ENCODE peak calls at places on chromosomes 6 and 20, in six cellular contexts. F is activated naive CD8-positive, alpha-beta T cell treated with anti-CD3 and anti-CD28 coated beads for 36 hours; Q is activated T-helper 9 cell treated with anti-CD3 and anti-CD28 coated beads, Interleukin-2, amount 50 U/mL, for 16 hours; S is CD8-positive, alpha-beta T cell; H is WTC11; U is stimulated activated naive CD8-positive, alpha-beta T cell treated with anti-CD3 and anti-CD28 coated beads, Interleukin-15, Interleukin-2, amounts not matched to agents 100 U/mL and 50 U/mL, for 24 hours. G is an unnamed sample.

GRCh38 chr6:115575298-115575697 is 485.4 kb downstream of the FRK start:
- DNase-seq in F (no peak), Q (no peak), S (no peak), H (no peak), U (no peak), G (no peak)

GRCh38 chr6:132764370-132764769 is 6.7 kb upstream of the VNN2 start:
- DNase-seq in F (no peak), Q (no peak), S (no peak), H (no peak), U (no peak), G (no peak)

GRCh38 chr6:15452182-15452941 is 206.5 kb downstream of the JARID2 start:
- DNase-seq in F (peak; percentile 10), Q (no peak), S (no peak), H (no peak), U (no peak), G (no peak)

GRCh38 chr6:5446362-5447075 is 185.2 kb downstream of the FARS2 start:
- DNase-seq in F (no peak), Q (no peak), S (no peak), H (no peak), U (no peak), G (no peak)

GRCh38 chr6:22784611-22785010 is 215.2 kb downstream of the HDGFL1 start:
- DNase-seq in F (no peak), Q (no peak), S (no peak), H (no peak), U (no peak), G (no peak)

GRCh38 chr20:35387334-35387733 is 24.4 kb downstream of the UQCC1 start:
- DNase-seq in F (no peak), Q (no peak), S (no peak), H (no peak), U (no peak), G (no peak)

GRCh38 chr20:51622004-51622874 is 79.7 kb upstream of the NFATC2 start:
- DNase-seq in F (no peak), Q (no peak), S (no peak), H (no peak), U (no peak), G (no peak)

GRCh38 chr6:164928366-164929154 is 380.8 kb downstream of the C6orf118 start:
- DNase-seq in F (no peak), Q (no peak), S (no peak), H (no peak), U (no peak), G (no peak)

GRCh38 chr6:15554728-15555100 is 108.1 kb downstream of the DTNBP1 start:
- DNase-seq in F (no peak), Q (no peak), S (no peak), H (no peak), U (no peak), G (no peak)

GRCh38 chr6:83221886-83222479 is 28.8 kb downstream of the RWDD2A start:
- DNase-seq in F (no peak), Q (no peak), S (no peak), H (no peak), U (no peak), G (no peak)

GRCh38 chr6:43771858-43772570 is 2.0 kb downstream of the VEGFA start:
- DNase-seq in F (peak; percentile 86), Q (peak; percentile 64), S (no peak), H (peak; percentile 69), U (peak; percentile 81), G (no peak)

GRCh38 chr6:11223296-11223695 is 9.2 kb downstream of the NEDD9 start:
- DNase-seq in F (no peak), Q (no peak), S (no peak), H (no peak), U (no peak), G (no peak)

GRCh38 chr20:25224941-25225340 is 22.9 kb upstream of the PYGB start:
- DNase-seq in F (no peak), Q (no peak), S (no peak), H (no peak), U (no peak), G (no peak)

GRCh38 chr6:114830515-114830914 is 487.7 kb upstream of the HS3ST5 start:
- DNase-seq in F (no peak), Q (no peak), S (no peak), H (no peak), U (no peak), G (no peak)

GRCh38 chr6:129672883-129673631 is 36.9 kb downstream of the ARHGAP18 start:
- DNase-seq in F (peak; percentile 10), Q (no peak), S (no peak), H (no peak), U (no peak), G (no peak)

GRCh38 chr6:139474145-139475108 is 100.0 kb upstream of the CITED2 start:
- DNase-seq in F (no peak), Q (no peak), S (no peak), H (no peak), U (no peak), G (no peak)

GRCh38 chr6:169230322-169230665 is 23.4 kb downstream of the THBS2 start:
- DNase-seq in F (no peak), Q (no peak), S (no peak), H (no peak), U (no peak), G (no peak)

GRCh38 chr6:76681781-76682180 is 609.3 kb upstream of the IMPG1 start:
- DNase-seq in F (no peak), Q (no peak), S (no peak), H (no peak), U (no peak), G (no peak)

GRCh38 chr20:3781153-3781910 is at the start of gene SPEF1:
- DNase-seq in F (peak; percentile 43), Q (no peak), S (no peak), H (peak; percentile 83), U (peak; percentile 46), G (peak; percentile 88)

GRCh38 chr6:90365565-90366219 is 69.0 kb upstream of the BACH2 start:
- DNase-seq in F (no peak), Q (no peak), S (no peak), H (no peak), U (no peak), G (no peak)

G was measured in iPS DF 19.7.